ENCODE peak calls at places on chromosomes 6 and 20, in eight cellular contexts. V is IMR-90, O is neuronal stem cell, M is adipocyte, F is transverse colon, D is HCT116, K is Caco-2, R is lung. N is an unnamed sample. For H3K4me1, the result is how much of the 10 kb centered on the place peaks cover.

GRCh38 chr20:52118233-52118632 is 73.3 kb downstream of the ZFP64 start:
- DNase-seq in M (no peak), F (no peak), O (no peak), D (no peak), V (no peak), K (no peak), R (no peak), N (no peak)

GRCh38 chr6:3202999-3203696 is 24.3 kb downstream of the TUBB2B start:
- DNase-seq in R (no peak), M (peak), V (peak), K (no peak), F (no peak), O (no peak), D (no peak), N (no peak)

GRCh38 chr6:155801046-155801445 is 345.4 kb upstream of the NOX3 start:
- DNase-seq in D (no peak), R (no peak), K (no peak), O (no peak), F (no peak), M (no peak), V (no peak), N (no peak)

GRCh38 chr6:152271681-152272464 is 365.3 kb downstream of the SYNE1 start:
- DNase-seq in M (peak), R (no peak), D (no peak), F (peak), K (no peak), O (no peak), V (peak), N (peak)

GRCh38 chr20:10673176-10673830 is 496 bp downstream of the JAG1 start:
- DNase-seq in V (no peak), F (peak), M (peak), R (peak), K (peak), D (no peak), O (no peak), N (no peak)

GRCh38 chr6:70152786-70153185 is 150.1 kb downstream of the COL9A1 start:
- DNase-seq in O (no peak), F (no peak), D (no peak), R (no peak), M (no peak), K (no peak), V (no peak), N (no peak)

GRCh38 chr20:34322267-34323105 is 19.3 kb upstream of the AHCY start:
- DNase-seq in R (no peak), D (no peak), M (no peak), O (no peak), F (no peak), K (no peak), V (no peak), N (no peak)

GRCh38 chr6:136521430-136521829 is 28.8 kb downstream of the MAP7 start:
- DNase-seq in M (no peak), K (no peak), D (no peak), V (no peak), R (no peak), F (no peak), O (no peak), N (no peak)

GRCh38 chr20:45347936-45348809 is at the start of gene SDC4:
- DNase-seq in F (peak), K (peak), R (peak), V (peak), D (no peak), O (no peak), M (peak), N (peak)

GRCh38 chr20:22795897-22796296 is 211.5 kb upstream of the FOXA2 start:
- DNase-seq in V (peak), M (peak), R (no peak), F (peak), K (peak), O (no peak), D (peak), N (no peak)
- H3K4me1 ChIP-seq in V (under half), M (under half), R (under half), F (under half), K (half or more), O (under half), D (under half), N (under half)

DNA sequence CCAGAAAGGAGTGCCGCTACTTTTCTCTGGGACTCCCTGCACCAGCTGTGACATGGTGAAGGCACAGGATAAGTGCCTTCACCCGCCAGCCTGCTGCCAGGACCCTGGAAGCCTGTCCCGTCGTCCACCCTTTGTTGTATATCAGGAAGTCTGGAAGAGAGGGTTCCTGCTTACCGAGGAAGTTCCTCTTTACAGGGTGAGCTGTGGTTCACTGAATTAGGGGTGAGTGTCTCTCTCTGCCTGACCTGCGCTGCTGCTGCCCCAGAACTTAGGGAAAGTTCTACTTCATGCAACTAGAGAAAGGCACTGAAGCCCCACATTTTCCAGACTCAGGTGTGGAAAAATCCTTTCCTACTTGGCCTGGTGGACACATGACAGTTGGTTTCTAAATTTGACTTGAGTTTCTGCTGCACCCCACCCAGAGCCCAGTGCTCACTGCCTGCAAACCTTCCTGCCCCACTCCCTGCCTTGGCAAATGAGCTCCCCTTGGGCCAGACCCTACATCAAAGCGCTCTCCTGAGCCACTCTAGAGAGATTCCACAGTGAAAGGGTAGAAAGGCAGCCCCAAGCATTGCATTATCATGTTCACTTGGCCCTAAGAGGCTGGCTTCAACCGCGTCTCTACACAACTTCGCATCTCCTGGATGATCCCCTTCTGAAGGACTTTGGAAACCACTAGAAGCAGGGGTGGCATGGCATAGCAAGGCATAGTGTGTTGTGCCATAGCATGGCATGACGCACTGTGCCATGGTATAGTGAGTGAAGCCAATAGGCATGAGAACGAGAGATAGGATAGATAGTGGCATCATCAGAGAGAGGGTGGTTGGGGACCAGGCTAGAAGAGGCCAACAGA is 215.8 kb upstream of the CDYL start:
- DNase-seq in R (peak), F (no peak), V (no peak), D (no peak), M (no peak), O (no peak), K (no peak), N (no peak)
- H3K4me3 ChIP-seq in R (no peak), F (no peak), V (no peak), D (no peak), M (no peak), O (no peak), K (no peak), N (no peak)

GRCh38 chr20:61704661-61705060 is 361.0 kb downstream of the TAF4 start:
- DNase-seq in V (no peak), O (no peak), F (no peak), D (no peak), M (no peak), K (no peak), R (no peak), N (no peak)

GRCh38 chr20:61705909-61706308 is 359.8 kb downstream of the TAF4 start:
- DNase-seq in F (no peak), K (no peak), M (no peak), V (no peak), D (no peak), R (no peak), O (no peak), N (no peak)

GRCh38 chr20:61708891-61709290 is 356.8 kb downstream of the TAF4 start:
- DNase-seq in F (no peak), V (no peak), R (no peak), D (no peak), O (no peak), M (no peak), K (no peak), N (no peak)

GRCh38 chr20:61710108-61710507 is 355.6 kb downstream of the TAF4 start:
- DNase-seq in M (no peak), D (no peak), F (no peak), O (no peak), R (no peak), K (no peak), V (no peak), N (no peak)

GRCh38 chr20:61706562-61706961 is 359.1 kb downstream of the TAF4 start:
- DNase-seq in O (no peak), F (no peak), M (no peak), D (no peak), K (no peak), R (no peak), V (no peak), N (no peak)
- H3K4me1 ChIP-seq in O (under half), F (under half), M (under half), D (under half), K (under half), R (under half), V (under half), N (under half)

GRCh38 chr20:17660667-17661066 is 21.4 kb downstream of the RRBP1 start:
- DNase-seq in K (no peak), R (no peak), V (no peak), M (no peak), F (no peak), D (no peak), O (no peak), N (no peak)

GRCh38 chr20:17659801-17660200 is 22.2 kb downstream of the RRBP1 start:
- DNase-seq in M (no peak), F (no peak), O (no peak), D (no peak), K (no peak), R (no peak), V (no peak), N (no peak)

GRCh38 chr20:17657079-17657825 is 24.8 kb downstream of the RRBP1 start:
- DNase-seq in M (no peak), K (no peak), O (no peak), R (no peak), D (no peak), F (no peak), V (no peak), N (no peak)

GRCh38 chr20:17657898-17658647 is 24.0 kb downstream of the RRBP1 start:
- DNase-seq in K (no peak), O (no peak), V (no peak), M (no peak), F (no peak), R (no peak), D (no peak), N (no peak)

DNA sequence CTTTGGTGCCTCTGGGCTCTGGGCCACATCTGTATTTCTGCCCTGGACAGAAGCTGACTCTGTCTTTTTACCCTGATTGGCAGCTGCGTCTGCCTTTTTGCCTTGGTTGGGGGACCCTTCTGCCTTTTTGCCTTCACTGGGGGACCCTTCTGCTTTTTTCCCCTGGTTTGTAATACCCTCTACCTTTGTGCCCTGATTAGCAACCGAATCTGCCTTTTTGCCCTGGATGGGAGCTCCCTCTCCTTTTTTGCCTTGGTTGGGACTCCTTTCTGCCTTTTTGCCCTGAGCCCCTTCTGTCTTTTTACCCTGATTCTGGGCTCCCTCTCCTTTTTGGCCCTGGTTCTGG is 23.4 kb downstream of the RRBP1 start:
- DNase-seq in F (no peak), O (no peak), M (no peak), R (no peak), V (no peak), D (no peak), K (no peak), N (no peak)
- H3K4me3 ChIP-seq in F (no peak), O (no peak), M (no peak), R (no peak), V (no peak), D (no peak), K (no peak), N (no peak)

GRCh38 chr6:15335916-15336315 is 90.0 kb downstream of the JARID2 start:
- DNase-seq in O (no peak), F (no peak), R (no peak), D (no peak), K (no peak), V (no peak), M (no peak), N (no peak)
- H3K4me1 ChIP-seq in O (under half), F (under half), R (under half), D (under half), K (under half), V (under half), M (under half), N (under half)

DNA sequence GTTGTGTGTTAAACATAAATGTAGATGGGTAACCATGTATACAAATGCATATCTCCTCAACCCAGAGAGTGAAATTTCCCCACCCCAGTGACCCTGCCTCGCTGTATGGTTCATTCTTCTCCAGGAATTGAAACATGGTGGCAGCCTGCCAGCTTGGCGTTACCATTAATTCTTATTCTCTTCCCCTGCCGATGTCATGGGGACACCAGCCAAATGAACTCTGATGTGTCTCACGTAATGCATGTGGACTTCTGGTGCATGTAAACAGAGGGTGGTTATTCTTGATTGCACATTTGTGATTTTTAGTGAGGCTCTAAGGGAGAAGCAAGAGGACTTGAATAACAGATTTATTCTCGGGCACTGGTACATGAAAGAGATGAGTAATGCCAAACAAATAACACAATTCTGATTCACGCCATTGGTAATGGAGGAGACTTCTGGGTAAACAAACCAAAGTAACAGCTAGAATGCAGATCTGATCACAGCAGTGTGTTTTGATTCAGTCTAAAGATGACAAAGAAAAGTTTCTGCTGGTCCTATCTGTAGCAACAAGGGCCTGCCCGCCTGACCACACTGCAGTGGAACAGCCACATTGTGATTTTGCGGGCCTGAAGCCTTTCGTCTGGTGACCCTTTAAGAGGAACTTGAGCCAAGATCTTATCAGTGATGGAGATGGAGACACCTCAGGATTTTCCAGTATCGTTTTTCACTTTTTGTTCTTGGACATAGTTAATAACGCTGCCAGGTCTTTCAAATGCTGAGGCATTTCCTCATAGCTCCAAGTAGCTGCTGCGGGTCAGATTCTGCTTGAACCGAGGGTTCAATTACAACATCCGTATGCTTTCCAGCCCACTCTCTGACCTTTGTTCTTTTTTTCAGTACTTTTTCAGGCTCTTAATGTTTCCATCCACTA is 171.8 kb upstream of the AKAP12 start:
- DNase-seq in K (no peak), V (peak), R (peak), F (peak), D (peak), M (peak), O (no peak), N (no peak)
- H3K4me3 ChIP-seq in K (no peak), V (no peak), R (no peak), F (no peak), D (no peak), M (peak), O (no peak), N (no peak)

GRCh38 chr6:37020426-37021211 is 15.2 kb downstream of the FGD2 start:
- DNase-seq in F (peak), V (no peak), O (no peak), K (peak), M (no peak), D (no peak), R (no peak), N (no peak)

GRCh38 chr6:37019065-37019450 is 13.6 kb downstream of the FGD2 start:
- DNase-seq in F (no peak), R (no peak), K (no peak), V (no peak), M (no peak), O (no peak), D (no peak), N (no peak)

GRCh38 chr6:37024665-37025337 is 19.3 kb downstream of the FGD2 start:
- DNase-seq in V (peak), F (no peak), D (peak), R (no peak), M (peak), K (no peak), O (no peak), N (no peak)

GRCh38 chr6:37021356-37022129 is 16.1 kb downstream of the FGD2 start:
- DNase-seq in D (no peak), M (peak), K (peak), O (no peak), R (no peak), V (peak), F (peak), N (no peak)

GRCh38 chr6:37022135-37022863 is 16.8 kb downstream of the FGD2 start:
- DNase-seq in F (no peak), O (no peak), V (no peak), K (no peak), D (no peak), R (no peak), M (no peak), N (no peak)
- H3K4me1 ChIP-seq in F (under half), O (under half), V (under half), K (under half), D (under half), R (under half), M (under half), N (under half)

GRCh38 chr20:1805161-1805581 is 90.0 kb upstream of the SIRPA start:
- DNase-seq in V (no peak), R (no peak), M (no peak), O (no peak), F (no peak), D (no peak), K (no peak), N (no peak)

GRCh38 chr20:1802385-1803215 is 92.6 kb upstream of the SIRPA start:
- DNase-seq in M (peak), V (peak), O (peak), K (peak), D (no peak), R (peak), F (peak), N (no peak)

GRCh38 chr20:1804129-1804503 is 91.1 kb upstream of the SIRPA start:
- DNase-seq in R (no peak), V (no peak), M (no peak), D (no peak), F (no peak), K (no peak), O (no peak), N (no peak)

GRCh38 chr20:1804554-1804956 is 90.7 kb upstream of the SIRPA start:
- DNase-seq in M (no peak), O (no peak), K (no peak), F (no peak), D (no peak), R (no peak), V (no peak), N (no peak)

GRCh38 chr20:1803216-1804128 is 91.7 kb upstream of the SIRPA start:
- DNase-seq in K (peak), V (peak), R (peak), O (peak), F (peak), M (peak), D (no peak), N (peak)
- H3K4me3 ChIP-seq in K (peak), V (peak), R (peak), O (peak), F (peak), M (peak), D (no peak), N (peak)

DNA sequence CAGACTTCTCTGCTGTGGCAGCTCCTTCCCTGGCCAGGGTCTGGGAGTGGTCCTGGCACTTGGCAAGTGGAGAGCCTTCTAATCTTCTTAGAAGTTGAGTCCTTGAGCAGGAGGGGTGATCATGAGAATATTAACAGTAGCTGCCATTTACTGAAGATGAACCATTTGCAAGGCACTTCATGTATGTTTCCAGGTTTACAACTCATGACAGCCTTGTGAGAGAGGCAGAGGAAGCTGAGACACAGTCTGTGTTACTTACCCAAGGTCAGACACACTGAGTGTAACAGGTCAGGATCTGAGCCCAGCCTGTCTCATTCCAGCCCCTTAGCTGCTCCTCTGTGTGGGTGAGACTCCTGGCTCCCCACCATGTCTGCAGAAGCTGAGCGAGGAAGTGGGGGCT is 45.5 kb upstream of the SRF start:
- DNase-seq in F (no peak), R (no peak), K (no peak), D (no peak), V (no peak), M (peak), O (no peak), N (no peak)
- H3K4me1 ChIP-seq in F (under half), R (under half), K (under half), D (half or more), V (half or more), M (half or more), O (under half), N (under half)

DNA sequence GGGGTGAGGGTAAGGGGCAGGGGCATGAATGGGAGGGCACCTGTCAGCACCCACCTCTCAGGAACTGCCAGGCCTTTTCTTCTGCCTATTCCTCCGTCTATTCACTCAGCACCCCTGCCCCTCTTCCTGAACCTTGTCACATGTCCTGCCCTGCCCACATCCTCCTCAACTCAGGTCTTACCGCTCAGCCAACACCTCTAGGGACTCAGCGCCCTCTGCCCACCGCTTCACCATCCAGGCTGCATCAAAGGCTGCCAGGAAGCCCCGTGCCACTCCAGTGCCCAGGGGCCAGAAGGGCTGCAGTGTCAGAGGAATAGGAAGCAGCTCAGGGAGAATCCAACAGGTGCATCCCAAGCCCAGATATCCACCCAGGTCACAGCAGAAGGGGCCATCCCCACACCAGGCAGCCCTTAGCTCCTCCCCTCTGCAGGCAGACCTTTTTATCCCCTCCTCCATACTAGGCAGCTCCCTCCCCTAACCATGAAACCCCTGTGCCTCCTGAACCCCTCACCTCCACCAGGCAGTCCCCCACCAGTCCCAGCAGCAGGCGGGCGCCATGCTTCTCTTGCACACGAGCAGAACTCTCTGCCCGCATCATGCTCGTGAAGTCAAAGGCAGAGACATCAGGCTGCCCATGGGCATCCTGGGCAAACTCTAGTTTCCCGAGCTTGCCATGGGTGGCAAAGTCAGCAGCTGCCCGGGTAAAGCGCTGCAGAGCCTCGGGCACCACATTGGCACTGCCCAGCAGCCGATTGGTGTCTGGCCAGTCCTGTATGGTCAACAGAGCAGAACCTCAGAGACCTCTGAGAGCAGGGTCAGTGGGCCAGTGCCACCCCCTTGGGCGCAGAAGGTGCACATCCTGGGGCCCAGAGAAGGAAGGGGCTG is 5.5 kb downstream of the MICAL1 start:
- DNase-seq in F (peak), V (no peak), M (no peak), D (no peak), O (no peak), K (no peak), R (peak), N (no peak)
- H3K4me3 ChIP-seq in F (no peak), V (no peak), M (no peak), D (no peak), O (no peak), K (no peak), R (no peak), N (no peak)

N was measured in HAP-1.